ENCODE peak calls at places on chromosomes 16 and 17, in five cellular contexts. S, I, A, T and J are unnamed samples. For H3K4me1 and H4K20me1, the result is how much of the 10 kb centered on the place peaks cover.

GRCh38 chr17:67574658-67575293 is 143.0 kb upstream of the NOL11 start:
- DNase-seq in S (no peak), I (peak), A (no peak), T (no peak), J (no peak)

GRCh38 chr16:71407731-71408130 is 34.1 kb downstream of the TLE7 start:
- DNase-seq in S (no peak), I (no peak), A (no peak), T (no peak), J (no peak)

GRCh38 chr17:78992542-78993212 is 13.0 kb upstream of the LGALS3BP start:
- DNase-seq in S (no peak), I (no peak), A (no peak), T (no peak), J (no peak)

GRCh38 chr16:53745126-53745525 is 41.2 kb downstream of the FTO start:
- DNase-seq in S (no peak), I (peak), A (no peak), T (peak), J (no peak)

GRCh38 chr16:81707411-81708321 is 71.4 kb upstream of the PLCG2 start:
- DNase-seq in S (no peak), I (peak), A (no peak), T (peak), J (no peak)

GRCh38 chr17:2412561-2413021 is 11.7 kb upstream of the MNT start:
- DNase-seq in S (no peak), I (peak), A (no peak), T (no peak), J (no peak)

GRCh38 chr17:67531291-67531690 is 154.2 kb downstream of the PITPNC1 start:
- DNase-seq in S (no peak), I (no peak), A (no peak), T (no peak), J (peak)

GRCh38 chr17:8391711-8392110 is 5.9 kb downstream of the RNF222 start:
- DNase-seq in S (no peak), I (peak), A (no peak), T (peak), J (no peak)

GRCh38 chr17:8420041-8420934 is 15.4 kb upstream of the NDEL1 start:
- DNase-seq in S (no peak), I (peak), A (no peak), T (peak), J (no peak)

GRCh38 chr16:86774931-86775330 is 196.6 kb downstream of the FOXL1 start:
- DNase-seq in S (no peak), I (no peak), A (no peak), T (no peak), J (no peak)

GRCh38 chr17:61574542-61575351 is 16.3 kb downstream of the NACA2 start:
- DNase-seq in S (peak), I (peak), A (peak), T (peak), J (no peak)

GRCh38 chr16:2371421-2371820 is 30.9 kb upstream of the ABCA3 start:
- DNase-seq in S (no peak), I (no peak), A (no peak), T (no peak), J (no peak)

GRCh38 chr16:5415123-5415522 is 317.5 kb upstream of the EEF2KMT start:
- DNase-seq in S (no peak), I (no peak), A (peak), T (no peak), J (no peak)

GRCh38 chr17:48416971-48417370 is 13.0 kb downstream of the SKAP1 start:
- DNase-seq in S (no peak), I (no peak), A (no peak), T (no peak), J (peak)

GRCh38 chr17:82134101-82134500 is 36.1 kb upstream of the FASN start:
- DNase-seq in S (no peak), I (no peak), A (no peak), T (no peak), J (no peak)

GRCh38 chr17:13792314-13792713 is 190.6 kb upstream of the HS3ST3A1 start:
- DNase-seq in S (no peak), I (peak), A (no peak), T (no peak), J (no peak)

GRCh38 chr16:27314161-27314723 is 468 bp downstream of the IL4R start:
- DNase-seq in S (no peak), I (peak), A (peak), T (peak), J (no peak)

GRCh38 chr16:86585821-86586611 is 7.7 kb downstream of the FOXL1 start:
- DNase-seq in S (no peak), I (peak), A (no peak), T (peak), J (no peak)

GRCh38 chr17:41029633-41030245 is at the start of gene KRTAP1-4:
- DNase-seq in S (no peak), I (no peak), A (no peak), T (no peak), J (no peak)

GRCh38 chr17:41024702-41025101 is 2.3 kb downstream of the KRTAP1-5 start:
- DNase-seq in S (no peak), I (no peak), A (no peak), T (no peak), J (no peak)

GRCh38 chr17:41026668-41027471 is at the start of gene KRTAP1-5:
- DNase-seq in S (no peak), I (peak), A (no peak), T (peak), J (no peak)
- TF ChIP-seq EZH2phosphoT487 in S (no peak), I (no peak), A (no peak), T (no peak), J (no peak)

DNA sequence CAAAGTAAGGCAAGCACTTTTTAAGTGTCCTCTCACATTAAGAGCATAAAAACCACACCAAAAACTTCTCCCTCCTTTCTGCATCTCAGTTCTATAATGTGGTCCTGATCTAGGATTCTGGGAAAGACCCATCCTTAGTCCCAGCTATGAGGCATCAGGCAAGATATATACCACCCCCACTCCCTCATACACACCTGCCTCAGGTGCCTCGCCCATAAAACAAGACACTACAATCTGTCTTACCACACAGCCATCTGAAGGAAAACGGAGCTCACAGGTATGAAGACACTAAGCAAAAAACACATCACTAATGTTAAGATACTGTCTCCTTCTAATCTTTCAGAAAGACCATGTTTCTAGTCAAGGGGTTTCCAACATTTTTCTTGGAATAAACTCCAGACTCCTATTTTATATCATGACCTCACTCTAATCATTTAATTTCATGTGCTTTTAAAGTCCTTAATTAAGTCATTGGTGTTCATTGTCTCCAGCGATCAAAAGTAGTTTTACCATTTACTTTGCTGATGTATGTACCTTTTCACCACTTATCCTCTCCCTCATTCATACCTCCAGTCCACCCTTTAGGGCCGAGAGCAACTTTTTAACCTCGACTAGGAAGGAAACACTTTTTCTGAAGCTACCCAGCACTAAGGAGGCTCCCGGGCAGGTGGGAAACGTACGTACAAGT is 1.1 kb downstream of the MAP3K14 start:
- DNase-seq in S (peak), I (no peak), A (no peak), T (peak), J (no peak)
- H3K4me1 ChIP-seq in S (half or more), I (half or more), A (half or more), T (half or more), J (under half)

GRCh38 chr16:17423195-17423594 is 47.6 kb downstream of the XYLT1 start:
- DNase-seq in S (no peak), I (no peak), A (no peak), T (no peak), J (no peak)
- H4K20me1 ChIP-seq in S (under half), I (under half), A (under half), T (under half), J (under half)

DNA sequence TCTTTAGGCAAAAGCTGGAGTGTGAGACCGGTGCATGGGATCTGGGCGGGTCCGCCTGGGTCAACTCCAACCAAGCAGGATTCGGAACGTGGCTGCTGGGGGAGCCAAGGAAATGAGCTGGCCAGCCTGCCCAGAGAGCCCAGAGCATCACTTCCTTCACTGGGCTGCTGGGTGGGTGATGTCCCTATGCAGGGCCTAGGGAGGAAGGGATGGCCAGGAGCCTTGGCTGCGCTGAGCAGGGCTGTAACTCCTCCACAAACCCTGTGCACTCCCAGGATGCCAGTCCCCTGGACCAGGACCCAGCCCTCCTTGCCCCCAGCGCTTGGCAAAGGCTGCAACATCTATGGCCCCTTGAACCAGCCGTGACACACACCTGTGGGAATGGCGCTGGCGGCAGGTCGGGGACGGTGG is 138.4 kb downstream of the RAB11FIP4 start:
- DNase-seq in S (no peak), I (peak), A (no peak), T (no peak), J (no peak)
- TF ChIP-seq EZH2phosphoT487 in S (no peak), I (no peak), A (no peak), T (no peak), J (no peak)

GRCh38 chr16:67471758-67472384 is 9.1 kb downstream of the ATP6V0D1 start:
- DNase-seq in S (no peak), I (no peak), A (no peak), T (no peak), J (no peak)

GRCh38 chr16:67475051-67475450 is 5.9 kb downstream of the ATP6V0D1 start:
- DNase-seq in S (no peak), I (no peak), A (no peak), T (no peak), J (no peak)

GRCh38 chr16:67477960-67478554 is 2.9 kb downstream of the ATP6V0D1 start:
- DNase-seq in S (no peak), I (no peak), A (no peak), T (no peak), J (no peak)

GRCh38 chr16:67470314-67470713 is 10.6 kb downstream of the ATP6V0D1 start:
- DNase-seq in S (no peak), I (no peak), A (no peak), T (no peak), J (no peak)

GRCh38 chr16:67474551-67474950 is 6.4 kb downstream of the ATP6V0D1 start:
- DNase-seq in S (no peak), I (no peak), A (no peak), T (no peak), J (no peak)
- H3K4me1 ChIP-seq in S (under half), I (under half), A (under half), T (under half), J (under half)

GRCh38 chr17:75245011-75245410 is 16.4 kb downstream of the GGA3 start:
- DNase-seq in S (no peak), I (no peak), A (no peak), T (no peak), J (no peak)
- H4K20me1 ChIP-seq in S (under half), I (under half), A (under half), T (under half), J (under half)

GRCh38 chr17:44981221-44981968 is 13.3 kb upstream of the C1QL1 start:
- DNase-seq in S (no peak), I (peak), A (no peak), T (peak), J (no peak)
- TF ChIP-seq EZH2phosphoT487 in S (no peak), I (no peak), A (no peak), T (no peak), J (no peak)

GRCh38 chr17:49621420-49621819 is 45.7 kb downstream of the NXPH3 start:
- DNase-seq in S (no peak), I (no peak), A (no peak), T (no peak), J (no peak)
- H3K4me1 ChIP-seq in S (under half), I (under half), A (under half), T (under half), J (under half)